ENCODE peak calls at places on chromosomes 7 and 10, in four cellular contexts. L, T, E and Y are unnamed samples.

GRCh38 chr10:119350529-119351001 is 143.2 kb downstream of the GRK5 start:
- DNase-seq in E (peak), L (no peak), T (no peak), Y (no peak)

GRCh38 chr7:12257582-12257981 is 46.5 kb downstream of the TMEM106B start:
- DNase-seq in E (peak), L (no peak), T (no peak), Y (no peak)

GRCh38 chr10:24215193-24215592 is 6.3 kb downstream of the KIAA1217 start:
- DNase-seq in L (no peak), T (no peak), E (no peak), Y (no peak)

GRCh38 chr7:73995330-73995729 is 32.6 kb upstream of the ELN start:
- DNase-seq in L (no peak), E (no peak), T (no peak), Y (no peak)

GRCh38 chr10:126948355-126949160 is 43.3 kb downstream of the DOCK1 start:
- DNase-seq in L (no peak), T (no peak), E (no peak), Y (no peak)

GRCh38 chr10:5184987-5185386 is at the start of gene AKR1C8:
- DNase-seq in L (no peak), E (no peak), T (no peak), Y (no peak)

GRCh38 chr7:116316838-116317612 is 106.7 kb downstream of the TES start:
- DNase-seq in L (peak), E (peak), T (no peak), Y (no peak)

GRCh38 chr10:66671562-66671961 is 254.3 kb upstream of the LRRTM3 start:
- DNase-seq in E (no peak), T (no peak), L (no peak), Y (no peak)

GRCh38 chr7:39428221-39428620 is 138.0 kb upstream of the YAE1 start:
- DNase-seq in T (no peak), E (no peak), L (peak), Y (no peak)

GRCh38 chr10:49106451-49106850 is 8.9 kb downstream of the VSTM4 start:
- DNase-seq in E (no peak), L (no peak), T (no peak), Y (no peak)

GRCh38 chr7:8871716-8872115 is 438.3 kb downstream of the NXPH1 start:
- DNase-seq in T (no peak), E (no peak), L (no peak), Y (no peak)

GRCh38 chr10:47058961-47059391 is 147.7 kb downstream of the PTPN20 start:
- DNase-seq in E (no peak), T (no peak), L (no peak), Y (no peak)

GRCh38 chr7:24669971-24670591 is 87.2 kb downstream of the GSDME start:
- DNase-seq in T (no peak), L (no peak), E (no peak), Y (no peak)

GRCh38 chr7:96989241-96989858 is 16.0 kb upstream of the DLX6 start:
- DNase-seq in T (no peak), E (no peak), L (no peak), Y (no peak)

GRCh38 chr10:118873080-118873737 is 118.4 kb upstream of the CACUL1 start:
- DNase-seq in E (no peak), L (no peak), T (no peak), Y (no peak)

GRCh38 chr10:64271983-64272382 is 750.8 kb downstream of the REEP3 start:
- DNase-seq in E (no peak), T (no peak), L (no peak), Y (peak)

GRCh38 chr10:3091346-3091787 is 24.0 kb downstream of the PFKP start:
- DNase-seq in T (no peak), L (peak), E (peak), Y (no peak)

GRCh38 chr7:114972567-114972966 is 50.7 kb downstream of the MDFIC start:
- DNase-seq in L (no peak), E (no peak), T (no peak), Y (no peak)

GRCh38 chr10:71476249-71477011 is 79.7 kb downstream of the CDH23 start:
- DNase-seq in E (no peak), L (no peak), T (no peak), Y (no peak)

GRCh38 chr7:98215561-98216495 is 4.6 kb downstream of the BHLHA15 start:
- DNase-seq in E (no peak), T (no peak), L (no peak), Y (no peak)

GRCh38 chr7:155002411-155003214 is at the start of gene PAXIP1:
- DNase-seq in L (peak), E (peak), T (peak), Y (peak)

DNA sequence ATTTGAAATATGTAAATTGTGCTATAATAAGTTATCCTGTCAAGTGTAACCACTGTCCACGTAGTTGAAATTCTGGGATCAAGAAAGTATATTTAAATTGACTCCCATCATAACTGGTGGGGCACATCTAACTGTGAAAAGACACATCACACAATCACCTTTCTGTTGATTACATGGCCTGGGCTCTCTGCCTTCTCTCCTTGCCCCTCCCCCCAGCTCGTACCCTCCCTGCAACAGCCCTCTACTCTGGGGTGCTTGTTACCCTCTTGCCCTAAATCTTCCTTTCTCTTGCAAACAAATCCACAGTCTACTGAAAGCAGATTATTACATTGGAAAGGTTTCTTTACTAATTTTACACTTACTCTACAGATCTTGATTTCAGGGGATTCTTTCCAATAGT is 56.3 kb downstream of the CCDC186 start:
- DNase-seq in L (no peak), T (no peak), E (no peak), Y (no peak)
- TF ChIP-seq HMGXB4 in L (no peak), T (no peak), E (no peak), Y (no peak)

GRCh38 chr7:66238712-66239466 is 33.8 kb downstream of the TPST1 start:
- DNase-seq in L (no peak), E (no peak), T (no peak), Y (no peak)

GRCh38 chr7:66233638-66234037 is 28.5 kb downstream of the TPST1 start:
- DNase-seq in T (no peak), L (no peak), E (no peak), Y (no peak)

GRCh38 chr7:66239467-66239856 is 34.3 kb downstream of the TPST1 start:
- DNase-seq in T (no peak), L (no peak), E (no peak), Y (no peak)

DNA sequence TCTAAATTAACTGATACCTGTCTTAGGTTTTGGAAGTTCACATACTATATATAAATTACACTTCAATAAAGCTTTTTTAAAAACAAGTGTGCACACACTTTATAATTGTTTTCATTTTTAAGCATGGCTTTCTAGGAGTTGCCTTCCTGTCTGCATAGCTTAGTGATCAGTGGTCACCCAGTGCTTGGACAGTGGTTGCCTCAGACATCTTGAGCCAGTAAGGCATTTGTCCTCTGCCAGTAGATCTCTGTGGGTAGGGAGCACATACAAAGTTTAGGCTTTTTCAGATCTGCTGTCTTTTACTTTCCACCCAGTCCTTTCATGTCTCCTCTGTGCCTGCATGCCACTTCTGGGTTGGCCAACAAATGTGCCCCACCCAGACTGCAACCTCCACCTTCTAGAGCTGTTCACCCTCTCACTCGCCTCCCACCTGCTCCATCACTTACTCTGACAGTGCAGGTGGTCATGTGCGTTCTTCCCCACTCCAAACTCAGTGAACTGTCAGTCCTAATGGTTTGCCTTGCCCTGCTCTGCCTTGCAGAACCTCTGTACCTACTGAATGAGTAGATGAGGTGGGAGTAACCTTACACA is 31.7 kb downstream of the TPST1 start:
- DNase-seq in E (no peak), L (no peak), T (no peak), Y (no peak)
- TF ChIP-seq HMGXB4 in E (no peak), L (no peak), T (no peak), Y (no peak)

GRCh38 chr7:87517136-87517805 is 41.8 kb upstream of the ABCB4 start:
- DNase-seq in T (no peak), L (no peak), E (no peak), Y (no peak)
- TF ChIP-seq HMGXB4 in T (no peak), L (no peak), E (no peak), Y (no peak)

GRCh38 chr7:127648986-127649385 is 3.0 kb upstream of the SND1 start:
- DNase-seq in L (no peak), T (no peak), E (no peak), Y (no peak)

GRCh38 chr7:127652333-127653248 is 597 bp downstream of the SND1 start:
- DNase-seq in L (peak), T (peak), E (no peak), Y (no peak)

GRCh38 chr7:127653396-127653795 is 1.4 kb downstream of the SND1 start:
- DNase-seq in E (no peak), T (no peak), L (no peak), Y (no peak)

GRCh38 chr7:127650842-127651555 is 995 bp upstream of the SND1 start:
- DNase-seq in T (no peak), E (no peak), L (no peak), Y (peak)

DNA sequence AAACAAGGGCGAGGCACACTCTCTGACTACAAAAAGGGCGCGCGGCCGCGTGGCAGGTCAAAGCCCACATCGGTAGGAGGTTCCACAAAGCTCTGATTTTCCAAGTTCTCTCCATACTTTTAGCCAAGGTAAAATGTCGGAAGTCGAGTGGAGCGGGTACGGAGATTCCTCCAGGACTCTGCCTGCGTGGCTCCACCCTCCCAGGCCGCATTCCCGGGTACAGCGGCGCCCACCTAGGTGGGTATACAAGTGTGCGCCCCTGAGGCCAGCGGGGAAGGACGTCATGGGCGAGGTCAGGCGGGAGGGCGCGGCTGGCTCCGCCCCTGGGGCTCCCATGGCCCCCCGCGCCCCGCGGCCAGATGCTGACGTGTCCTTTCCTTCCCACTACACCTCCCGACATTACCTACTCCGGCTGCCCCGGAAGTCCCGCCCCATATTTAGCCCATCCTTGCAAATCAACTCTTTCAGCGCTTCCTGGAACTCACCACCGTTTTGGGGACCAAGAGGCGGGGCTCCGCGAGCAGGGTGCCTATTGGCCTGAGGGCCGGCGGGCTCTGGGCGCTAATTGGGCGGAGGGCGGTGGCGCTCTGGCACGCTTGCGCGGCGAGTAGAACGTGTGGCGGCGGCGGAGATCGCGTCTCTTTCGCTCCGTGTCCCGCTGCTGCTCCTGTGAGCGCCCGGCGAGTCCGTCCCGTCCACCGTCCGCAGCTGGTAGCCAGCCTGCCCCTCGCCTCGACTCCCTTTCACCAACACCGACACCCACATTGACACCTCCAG is at the start of gene SND1:
- DNase-seq in T (peak), E (peak), L (peak), Y (peak)
- TF ChIP-seq HMGXB4 in T (no peak), E (peak), L (no peak), Y (peak)

GRCh38 chr10:52818019-52818418 is 45.4 kb upstream of the MBL2 start:
- DNase-seq in L (peak), T (no peak), E (peak), Y (no peak)
- TF ChIP-seq HMGXB4 in L (no peak), T (no peak), E (no peak), Y (no peak)

GRCh38 chr10:13972609-13973008 is 358.1 kb downstream of the FRMD4A start:
- DNase-seq in L (no peak), T (no peak), E (no peak), Y (no peak)
- TF ChIP-seq HMGXB4 in L (no peak), T (no peak), E (no peak), Y (no peak)

DNA sequence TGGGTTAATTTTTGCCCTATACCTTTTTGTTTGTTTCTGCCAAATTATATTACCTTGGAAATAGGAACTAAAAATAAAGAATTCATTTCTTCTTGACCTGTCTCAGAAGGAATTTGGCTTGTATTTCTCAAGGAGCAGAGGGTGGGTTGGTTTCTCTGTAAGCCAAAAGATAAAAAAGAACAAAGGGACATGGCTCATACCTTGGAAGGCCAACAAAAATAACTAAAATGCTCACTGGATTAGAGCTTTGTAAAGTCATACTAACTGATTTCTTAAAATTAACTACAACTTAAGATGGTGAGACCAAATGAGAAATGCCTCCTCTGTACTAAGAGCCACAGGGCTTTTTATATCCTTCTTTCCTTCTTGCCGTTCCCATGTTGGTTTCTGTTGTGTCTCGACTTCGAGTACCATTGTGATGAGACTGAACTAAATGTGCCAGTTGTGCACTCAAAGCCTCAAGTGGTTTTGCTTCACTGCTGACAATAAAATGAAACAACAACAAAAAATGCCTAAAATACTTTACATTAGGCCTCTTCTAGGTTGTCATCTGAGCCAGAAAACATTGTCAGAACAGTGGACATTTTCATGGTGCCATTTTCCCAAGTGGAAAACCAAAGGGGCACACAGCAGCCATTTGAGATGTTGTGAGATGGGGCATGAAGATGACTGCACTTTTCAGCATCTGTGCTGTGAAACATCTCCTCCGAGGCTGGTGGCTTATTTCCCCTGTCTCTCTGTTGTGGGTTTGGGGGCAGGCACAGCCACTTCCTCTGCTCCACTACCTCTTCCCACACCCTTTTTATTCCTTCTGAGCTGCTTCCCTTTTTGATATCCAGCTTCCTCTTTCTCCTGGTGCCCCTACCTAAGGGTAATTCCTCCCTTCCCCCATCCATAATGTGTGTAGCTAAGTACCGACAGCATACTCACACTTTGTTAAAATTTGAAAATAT is 51.8 kb upstream of the AGR3 start:
- DNase-seq in T (no peak), E (no peak), L (no peak), Y (no peak)
- TF ChIP-seq HMGXB4 in T (no peak), E (no peak), L (no peak), Y (no peak)

DNA sequence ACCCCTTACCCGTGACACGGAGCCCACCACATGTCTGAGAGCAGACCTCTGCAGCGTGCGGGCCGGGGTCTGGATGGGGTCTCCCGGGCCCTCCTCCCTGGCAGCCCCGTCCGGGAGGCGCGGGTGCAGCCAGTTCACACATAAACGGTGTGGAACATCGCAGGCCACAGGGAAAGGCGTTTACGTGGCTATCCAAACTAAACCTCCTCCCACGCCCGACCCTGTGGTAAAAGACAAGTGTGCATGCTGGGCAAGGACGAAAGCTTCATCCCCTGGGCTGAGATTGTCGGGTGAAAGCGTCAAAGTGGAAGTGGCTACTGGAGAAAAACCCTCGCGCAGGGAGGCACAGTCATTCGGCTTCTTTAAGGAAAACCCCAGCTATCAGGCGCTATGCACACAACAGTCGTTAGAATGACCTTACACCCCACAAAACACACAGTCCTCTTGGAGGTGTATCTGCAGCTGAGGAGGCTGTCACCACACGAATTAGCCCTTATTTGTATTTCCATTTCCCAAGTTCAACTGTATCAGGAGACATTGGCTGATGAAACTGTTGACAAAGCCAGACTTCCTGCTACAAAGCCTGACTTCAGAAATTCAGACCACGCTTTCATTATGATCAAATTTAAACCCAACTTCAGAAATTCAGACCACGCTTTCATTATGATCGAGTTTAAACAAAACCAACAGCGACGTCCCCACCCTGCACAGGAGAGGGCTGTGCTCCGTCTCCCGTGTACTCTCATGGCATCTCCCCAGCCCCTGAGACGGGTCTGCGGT is 15.3 kb downstream of the GPER1 start:
- DNase-seq in T (no peak), E (peak), L (no peak), Y (no peak)
- TF ChIP-seq HMGXB4 in T (no peak), E (no peak), L (no peak), Y (no peak)

DNA sequence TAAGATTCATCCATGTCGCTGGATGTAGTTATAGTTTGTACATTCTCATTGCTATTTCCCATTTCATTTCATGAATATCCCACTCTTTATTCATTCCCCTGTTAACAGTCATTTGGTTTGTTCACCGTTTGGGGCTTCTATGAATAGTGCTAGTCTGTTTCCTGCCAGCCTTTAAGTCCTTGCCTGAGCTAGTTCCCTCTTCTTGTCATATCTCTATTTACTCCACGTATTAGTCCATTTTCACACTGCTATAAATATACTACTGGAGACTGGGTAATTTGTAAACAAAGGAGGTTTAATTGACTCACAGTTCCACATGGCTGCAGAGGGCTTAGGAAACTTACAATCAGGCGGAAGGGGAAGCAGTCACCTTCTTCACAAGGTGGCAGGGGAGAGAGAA is 56.2 kb downstream of the PLCE1 start:
- DNase-seq in L (no peak), E (no peak), T (no peak), Y (no peak)
- TF ChIP-seq HMGXB4 in L (no peak), E (no peak), T (no peak), Y (no peak)

GRCh38 chr7:1050956-1051690 is 6.8 kb downstream of the GPR146 start:
- DNase-seq in T (no peak), E (no peak), L (no peak), Y (no peak)

GRCh38 chr7:1052031-1052818 is 7.9 kb downstream of the GPR146 start:
- DNase-seq in L (no peak), T (no peak), E (no peak), Y (no peak)

GRCh38 chr7:1050254-1050906 is 6.0 kb downstream of the GPR146 start:
- DNase-seq in L (no peak), E (no peak), T (no peak), Y (no peak)

GRCh38 chr7:1049006-1049741 is 4.8 kb downstream of the GPR146 start:
- DNase-seq in L (no peak), E (no peak), T (no peak), Y (no peak)

GRCh38 chr7:1049801-1050200 is 5.5 kb downstream of the GPR146 start:
- DNase-seq in E (no peak), T (no peak), L (no peak), Y (no peak)
- TF ChIP-seq HMGXB4 in E (no peak), T (no peak), L (no peak), Y (no peak)